ENCODE peak calls at places on chromosomes 5 and 9, in five cellular contexts. Y is H1, Z is K562, W is ovary, T is transverse colon. U is an unnamed sample. For H3K4me1, the result is how much of the 10 kb centered on the place peaks cover.

GRCh38 chr5:74538206-74538661 is 102.3 kb downstream of the ENC1 start:
- DNase-seq in Z (no peak), T (peak), W (peak), Y (no peak), U (peak)

GRCh38 chr5:176425138-176425537 is 8.8 kb upstream of the CLTB start:
- DNase-seq in T (no peak), Z (no peak), Y (no peak), W (no peak), U (no peak)

GRCh38 chr5:74579215-74579614 is 61.3 kb downstream of the ENC1 start:
- DNase-seq in Z (peak), W (no peak), T (peak), Y (no peak), U (no peak)

GRCh38 chr5:181236954-181237641 is 6.6 kb downstream of the RACK1 start:
- DNase-seq in T (no peak), Y (no peak), Z (no peak), W (no peak), U (no peak)

GRCh38 chr9:77807295-77807694 is 159.2 kb upstream of the GNA14 start:
- DNase-seq in T (no peak), W (no peak), Y (no peak), Z (no peak), U (no peak)

GRCh38 chr5:102850503-102850902 is 95.4 kb downstream of the PAM start:
- DNase-seq in T (no peak), Z (no peak), W (no peak), Y (no peak), U (no peak)

GRCh38 chr5:16855475-16855874 is 80.6 kb downstream of the MYO10 start:
- DNase-seq in Z (no peak), Y (no peak), T (no peak), W (no peak), U (no peak)

GRCh38 chr5:138033275-138033808 is 463 bp upstream of the FAM13B start:
- DNase-seq in Z (no peak), Y (peak), W (no peak), T (no peak), U (no peak)

GRCh38 chr9:104992696-104993095 is 64.7 kb upstream of the ABCA1 start:
- DNase-seq in T (no peak), Y (no peak), Z (no peak), W (no peak), U (no peak)

GRCh38 chr9:78539904-78540303 is 243.0 kb downstream of the PSAT1 start:
- DNase-seq in Y (no peak), W (no peak), Z (no peak), T (no peak), U (no peak)

GRCh38 chr5:116557669-116558271 is 16.9 kb downstream of the SEMA6A start:
- DNase-seq in W (no peak), Y (no peak), Z (peak), T (no peak), U (no peak)

GRCh38 chr5:61623401-61624069 is 291.5 kb downstream of the ZSWIM6 start:
- DNase-seq in W (no peak), Y (no peak), Z (peak), T (no peak), U (no peak)

GRCh38 chr5:80481019-80481893 is 6.6 kb upstream of the FAM151B start:
- DNase-seq in W (no peak), T (peak), Z (peak), Y (peak), U (no peak)

GRCh38 chr5:38719916-38720315 is 125.9 kb upstream of the OSMR start:
- DNase-seq in T (no peak), Z (no peak), Y (no peak), W (no peak), U (no peak)

GRCh38 chr5:154236-154635 is 37.1 kb upstream of the LRRC14B start:
- DNase-seq in Y (no peak), Z (no peak), W (no peak), T (no peak), U (no peak)

GRCh38 chr9:82363236-82363635 is 374.7 kb downstream of the SPATA31D1 start:
- DNase-seq in Z (no peak), T (no peak), W (no peak), Y (no peak), U (no peak)

GRCh38 chr5:139374909-139375308 is 8.2 kb downstream of the SLC23A1 start:
- DNase-seq in Z (no peak), Y (no peak), W (no peak), T (no peak), U (peak)

GRCh38 chr5:89265511-89266169 is 382.7 kb upstream of the MEF2C start:
- DNase-seq in W (no peak), Y (no peak), Z (no peak), T (no peak), U (no peak)

GRCh38 chr5:6525910-6526309 is 77.3 kb downstream of the UBE2QL1 start:
- DNase-seq in Y (no peak), W (no peak), T (no peak), Z (peak), U (no peak)

GRCh38 chr9:114619205-114619758 is 8.2 kb downstream of the TMEM268 start:
- DNase-seq in W (peak), Z (no peak), T (no peak), Y (no peak), U (no peak)

GRCh38 chr5:150153957-150154617 is 1.6 kb downstream of the PDGFRB start:
- DNase-seq in T (no peak), W (peak), Z (no peak), Y (no peak), U (no peak)

GRCh38 chr5:121974261-121974660 is 12.5 kb downstream of the SRFBP1 start:
- DNase-seq in W (no peak), Z (no peak), T (no peak), Y (no peak), U (no peak)

GRCh38 chr9:134678671-134679443 is 37.3 kb downstream of the COL5A1 start:
- DNase-seq in W (no peak), Y (no peak), Z (no peak), T (no peak), U (peak)

GRCh38 chr9:2420488-2421056 is 201.0 kb upstream of the VLDLR start:
- DNase-seq in T (no peak), W (no peak), Z (no peak), Y (no peak), U (no peak)

GRCh38 chr9:109467936-109468335 is 30.2 kb downstream of the PTPN3 start:
- DNase-seq in T (no peak), W (no peak), Y (no peak), Z (no peak), U (no peak)

GRCh38 chr5:72378636-72379289 is 58.6 kb downstream of the PTCD2 start:
- DNase-seq in Y (no peak), W (no peak), Z (peak), T (no peak), U (no peak)

GRCh38 chr9:74071502-74071901 is 425.6 kb upstream of the RORB start:
- DNase-seq in W (no peak), Y (no peak), Z (no peak), T (no peak), U (no peak)

GRCh38 chr5:72557576-72558336 is 50.5 kb upstream of the ZNF366 start:
- DNase-seq in Y (no peak), W (no peak), Z (no peak), T (no peak), U (no peak)

GRCh38 chr5:126494393-126494792 is 71.2 kb downstream of the GRAMD2B start:
- DNase-seq in Z (no peak), W (no peak), Y (no peak), T (no peak), U (no peak)

GRCh38 chr9:121954477-121955175 is 138.5 kb downstream of the TTLL11 start:
- DNase-seq in W (peak), Z (no peak), Y (no peak), T (no peak), U (peak)

GRCh38 chr9:121949766-121950165 is 143.3 kb downstream of the TTLL11 start:
- DNase-seq in Y (no peak), Z (no peak), W (no peak), T (no peak), U (no peak)

GRCh38 chr9:121950441-121950840 is 142.7 kb downstream of the TTLL11 start:
- DNase-seq in Y (no peak), T (no peak), W (no peak), Z (no peak), U (no peak)

GRCh38 chr9:121955649-121956048 is 137.5 kb downstream of the TTLL11 start:
- DNase-seq in W (no peak), T (no peak), Z (no peak), Y (no peak), U (no peak)

GRCh38 chr9:121952611-121953010 is 140.5 kb downstream of the TTLL11 start:
- DNase-seq in Y (no peak), Z (no peak), T (no peak), W (no peak), U (no peak)
- TF ChIP-seq EP300 in Y (no peak), Z (no peak), T (no peak), W (no peak), U (no peak)

GRCh38 chr5:96661841-96662724 is at the start of gene CAST:
- DNase-seq in W (peak), Y (peak), Z (peak), T (peak), U (peak)
- TF ChIP-seq POLR2A in W (no peak), Y (no peak), Z (no peak), T (peak), U (peak)

DNA sequence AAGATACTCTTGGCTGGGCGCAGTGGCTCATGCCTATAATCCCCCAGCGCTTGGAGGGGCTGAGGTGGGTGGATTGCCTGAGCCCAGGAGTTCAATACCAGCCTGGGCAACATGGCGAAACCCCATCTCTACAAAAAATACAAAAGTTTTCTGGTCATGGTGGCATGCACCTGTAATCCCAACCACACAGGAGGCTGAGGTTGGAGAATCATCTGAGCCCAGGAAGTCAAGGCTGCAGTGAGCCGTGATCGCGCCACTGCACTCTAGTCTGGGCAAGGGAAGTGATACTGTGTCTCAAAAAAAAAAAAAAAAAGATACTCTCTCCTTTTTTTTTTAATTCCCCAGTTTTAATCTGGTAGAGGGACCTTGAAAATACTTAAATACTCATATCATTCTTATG is 15.0 kb downstream of the ANKRD33B start:
- DNase-seq in Y (no peak), W (no peak), T (no peak), Z (no peak), U (no peak)
- H3K4me1 ChIP-seq in Y (under half), W (under half), T (under half), Z (under half), U (under half)

GRCh38 chr9:121288557-121288873 is 20.6 kb downstream of the GSN start:
- DNase-seq in Y (no peak), Z (no peak), T (no peak), W (no peak), U (no peak)

GRCh38 chr9:121289554-121290370 is 21.8 kb downstream of the GSN start:
- DNase-seq in Y (no peak), Z (no peak), W (peak), T (no peak), U (peak)

GRCh38 chr9:121286688-121286972 is 18.7 kb downstream of the GSN start:
- DNase-seq in T (no peak), Z (no peak), W (no peak), Y (no peak), U (no peak)

GRCh38 chr9:121286973-121287721 is 19.2 kb downstream of the GSN start:
- DNase-seq in Z (peak), W (peak), T (peak), Y (peak), U (peak)

GRCh38 chr9:121288874-121289553 is 21.1 kb downstream of the GSN start:
- DNase-seq in Y (no peak), T (peak), W (peak), Z (no peak), U (peak)
- TF ChIP-seq EP300 in Y (no peak), T (no peak), W (no peak), Z (no peak), U (no peak)

DNA sequence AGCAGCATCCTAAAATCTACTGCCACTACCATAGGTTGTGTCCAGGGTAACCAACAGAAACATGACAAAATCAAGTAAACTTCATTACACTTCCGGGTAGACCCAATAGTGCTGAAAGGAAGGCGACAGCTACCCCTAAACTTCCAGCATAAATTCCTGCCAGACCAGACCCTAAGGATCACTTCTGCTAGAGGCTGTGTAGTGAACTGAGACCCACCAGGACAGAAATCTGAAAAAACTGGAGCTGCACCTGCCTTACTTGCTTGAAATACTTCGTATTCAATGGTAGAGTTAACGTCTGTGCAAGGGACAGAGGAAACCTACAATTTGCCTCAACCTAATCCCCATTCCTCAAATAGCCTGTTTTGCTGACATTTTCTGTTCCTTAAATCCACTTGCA is 1.0 kb upstream of the SECISBP2 start:
- DNase-seq in T (no peak), Y (no peak), W (no peak), Z (no peak), U (no peak)
- TF ChIP-seq POLR2A in T (no peak), Y (peak), W (no peak), Z (peak), U (no peak)

GRCh38 chr5:157189223-157189622 is 8.6 kb downstream of the ITK start:
- DNase-seq in T (no peak), W (no peak), Z (no peak), Y (no peak), U (no peak)

GRCh38 chr5:157187046-157187754 is 6.6 kb downstream of the ITK start:
- DNase-seq in T (no peak), Y (no peak), W (no peak), Z (no peak), U (no peak)

GRCh38 chr5:157184117-157184516 is 3.5 kb downstream of the ITK start:
- DNase-seq in Z (no peak), T (no peak), W (no peak), Y (no peak), U (no peak)

GRCh38 chr5:157186309-157187045 is 5.8 kb downstream of the ITK start:
- DNase-seq in W (no peak), Y (no peak), T (no peak), Z (no peak), U (no peak)

GRCh38 chr5:157188270-157188669 is 7.6 kb downstream of the ITK start:
- DNase-seq in T (no peak), Z (no peak), W (no peak), Y (no peak), U (no peak)
- H3K4me1 ChIP-seq in T (under half), Z (under half), W (under half), Y (under half), U (under half)

GRCh38 chr9:99005651-99006050 is 61.9 kb downstream of the COL15A1 start:
- DNase-seq in W (no peak), Y (no peak), Z (no peak), T (no peak), U (no peak)
- TF ChIP-seq EP300 in W (no peak), Y (no peak), Z (no peak), T (no peak), U (no peak)

GRCh38 chr9:71637433-71637832 is 130.9 kb downstream of the CEMIP2 start:
- DNase-seq in Y (no peak), Z (no peak), W (no peak), T (no peak), U (no peak)

GRCh38 chr9:71637926-71638325 is 130.4 kb downstream of the CEMIP2 start:
- DNase-seq in W (no peak), Y (no peak), Z (no peak), T (no peak), U (no peak)

GRCh38 chr9:71642043-71642442 is 126.3 kb downstream of the CEMIP2 start:
- DNase-seq in W (no peak), Y (no peak), T (no peak), Z (no peak), U (no peak)

GRCh38 chr9:71636143-71636839 is 132.0 kb downstream of the CEMIP2 start:
- DNase-seq in Y (no peak), Z (no peak), W (no peak), T (no peak), U (no peak)

DNA sequence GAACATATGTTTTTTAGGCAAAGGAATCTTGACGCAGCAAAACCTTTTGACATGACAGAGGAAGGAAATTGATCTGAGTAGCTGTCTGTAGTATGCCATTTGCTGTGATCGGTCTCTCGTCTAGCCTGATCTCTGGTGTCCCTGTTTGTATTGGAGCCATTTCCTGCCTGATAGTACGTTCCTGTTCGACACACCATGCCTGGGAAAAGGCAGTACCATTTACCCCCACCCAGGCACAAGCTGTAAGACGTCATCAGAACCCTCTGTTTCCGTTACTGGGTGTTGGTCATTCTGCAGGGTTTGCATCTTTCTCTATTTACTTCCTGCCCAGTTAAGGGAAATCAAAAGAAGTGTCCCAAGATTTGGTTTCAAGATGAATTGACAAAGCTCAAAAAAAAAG is 129.7 kb downstream of the CEMIP2 start:
- DNase-seq in Y (no peak), Z (peak), T (peak), W (no peak), U (peak)
- TF ChIP-seq POLR2A in Y (no peak), Z (peak), T (no peak), W (no peak), U (no peak)

DNA sequence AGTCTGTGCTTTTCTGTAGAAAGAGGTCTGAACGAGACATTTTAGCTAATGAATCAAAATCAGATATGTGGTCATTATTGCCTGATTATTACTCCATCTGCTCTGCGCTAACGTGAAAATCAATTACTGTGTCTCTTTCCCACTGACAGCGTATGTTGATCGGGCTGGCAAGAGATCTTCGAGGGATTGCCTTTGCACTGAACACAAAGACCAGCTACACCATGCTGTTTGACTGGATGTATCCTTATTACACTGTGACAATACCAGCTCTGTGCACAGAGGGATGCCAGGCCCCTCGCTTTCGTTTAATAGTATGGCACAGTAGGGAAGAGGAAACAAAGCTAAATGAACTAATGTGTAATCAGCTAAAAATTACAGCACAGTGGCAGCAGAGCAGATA is 103.7 kb upstream of the TLX3 start:
- DNase-seq in W (no peak), Y (no peak), Z (no peak), T (no peak), U (no peak)
- H3K4me1 ChIP-seq in W (under half), Y (under half), Z (under half), T (under half), U (under half)

U was measured in sigmoid colon.